ENCODE peak calls at places on chromosomes 11 and 22, in four cellular contexts. D, W, H and X are unnamed samples.
A peak's percentile ranks its signal among the peaks of the same experiment; 100 is the strongest.

GRCh38 chr11:128407962-128408361 is 179.4 kb downstream of the ETS1 start:
- DNase-seq in D (no peak), W (no peak), H (no peak), X (no peak)

GRCh38 chr11:76208438-76208828 is 2.1 kb upstream of the WNT11 start:
- DNase-seq in W (no peak), D (no peak), H (no peak), X (no peak)

GRCh38 chr11:833114-833791 is 501 bp downstream of the CD151 start:
- DNase-seq in W (peak; percentile 72), D (no peak), H (no peak), X (no peak)

GRCh38 chr22:50483106-50483505 is 1.8 kb downstream of the ADM2 start:
- DNase-seq in D (no peak), W (no peak), H (no peak), X (no peak)

GRCh38 chr22:49320714-49321476 is 506.8 kb downstream of the BRD1 start:
- DNase-seq in H (no peak), W (no peak), D (no peak), X (no peak)

GRCh38 chr22:33821290-33821689 is 99.0 kb downstream of the LARGE1 start:
- DNase-seq in W (no peak), D (no peak), H (no peak), X (no peak)

GRCh38 chr11:66904055-66904454 is 47.2 kb downstream of the LRFN4 start:
- DNase-seq in W (no peak), D (no peak), H (no peak), X (no peak)

GRCh38 chr11:280762-281485 is 2.7 kb downstream of the NLRP6 start:
- DNase-seq in W (no peak), H (no peak), D (no peak), X (no peak)

GRCh38 chr11:121524233-121524631 is 71.5 kb upstream of the SORL1-AS1 start:
- DNase-seq in D (no peak), H (peak; percentile 78), W (no peak), X (no peak)

GRCh38 chr11:78691215-78691614 is 116.6 kb upstream of the NARS2 start:
- DNase-seq in D (no peak), H (no peak), W (no peak), X (no peak)

GRCh38 chr11:103904324-103904667 is 132.1 kb upstream of the DDI1 start:
- DNase-seq in D (no peak), W (no peak), H (no peak), X (no peak)

GRCh38 chr11:14308897-14309387 is 50.0 kb downstream of the RRAS2 start:
- DNase-seq in W (no peak), H (no peak), D (no peak), X (no peak)